ENCODE peak calls at places on chromosome 21, in six cellular contexts. I is CD8-positive, alpha-beta memory T cell; D is frontal cortex; V is heart right ventricle; F is T follicular helper cell; O is germinal center. A is an unnamed sample.

GRCh38 chr21:34639882-34640788 is 25.2 kb upstream of the RCAN1 start:
- DNase-seq in V (no peak), F (no peak), O (no peak), I (no peak), D (no peak), A (no peak)

GRCh38 chr21:43703068-43703880 is 15.7 kb upstream of the PDXK start:
- DNase-seq in V (peak), D (no peak), O (no peak), F (no peak), I (peak), A (no peak)

GRCh38 chr21:43278766-43279577 is 110.2 kb downstream of the CRYAA start:
- DNase-seq in D (no peak), I (no peak), O (no peak), V (no peak), F (no peak), A (no peak)

GRCh38 chr21:31161157-31161556 is 122.9 kb upstream of the KRTAP19-8 start:
- DNase-seq in I (no peak), F (no peak), O (no peak), V (no peak), D (no peak), A (no peak)

GRCh38 chr21:44709426-44710293 is 1.7 kb downstream of the TSPEAR start:
- DNase-seq in D (no peak), V (no peak), F (no peak), I (no peak), O (no peak), A (no peak)

GRCh38 chr21:25002676-25003075 is 604.6 kb downstream of the MRPL39 start:
- DNase-seq in I (no peak), D (no peak), O (no peak), F (no peak), V (no peak), A (no peak)

GRCh38 chr21:34186119-34186719 is 112.8 kb downstream of the MRPS6 start:
- DNase-seq in F (no peak), D (no peak), V (no peak), O (no peak), I (no peak), A (no peak)

GRCh38 chr21:19328954-19329353 is 925.4 kb upstream of the TMPRSS15 start:
- DNase-seq in O (no peak), F (no peak), I (no peak), V (no peak), D (no peak), A (no peak)

GRCh38 chr21:37799193-37800121 is 116.8 kb downstream of the KCNJ6 start:
- DNase-seq in V (no peak), D (no peak), O (no peak), I (no peak), F (no peak), A (no peak)

GRCh38 chr21:14119038-14119437 is 91.7 kb downstream of the LIPI start:
- DNase-seq in O (no peak), F (no peak), I (no peak), V (no peak), D (no peak), A (no peak)

GRCh38 chr21:35053356-35054096 is 4.4 kb upstream of the RUNX1 start:
- DNase-seq in D (no peak), V (no peak), I (no peak), O (no peak), F (no peak), A (no peak)

GRCh38 chr21:38843806-38844479 is 38.2 kb downstream of the ETS2 start:
- DNase-seq in I (no peak), O (no peak), F (no peak), V (no peak), D (no peak), A (no peak)

GRCh38 chr21:19123053-19123452 is 719.5 kb upstream of the TMPRSS15 start:
- DNase-seq in I (no peak), V (no peak), D (no peak), O (no peak), F (no peak), A (no peak)

GRCh38 chr21:45363921-45364463 is 41.0 kb upstream of the COL18A1 start:
- DNase-seq in F (no peak), V (peak), I (no peak), D (peak), O (no peak), A (peak)

GRCh38 chr21:28827422-28827821 is 165.3 kb downstream of the LTN1 start:
- DNase-seq in O (no peak), F (no peak), I (no peak), D (no peak), V (no peak), A (no peak)

GRCh38 chr21:33444499-33444898 is 35.3 kb downstream of the TMEM50B start:
- DNase-seq in I (no peak), F (no peak), V (no peak), O (no peak), D (no peak), A (no peak)

GRCh38 chr21:14923468-14923867 is 141.3 kb downstream of the NRIP1 start:
- DNase-seq in I (no peak), V (no peak), D (no peak), F (no peak), O (no peak), A (no peak)

GRCh38 chr21:15826147-15826780 is 96.5 kb downstream of the USP25 start:
- DNase-seq in O (peak), I (no peak), F (peak), V (peak), D (no peak), A (peak)

GRCh38 chr21:36613064-36613463 is 85.9 kb upstream of the SIM2 start:
- DNase-seq in F (no peak), I (no peak), O (no peak), V (no peak), D (no peak), A (no peak)

GRCh38 chr21:42632336-42632751 is 21.1 kb upstream of the PDE9A start:
- DNase-seq in O (no peak), F (no peak), V (no peak), D (no peak), I (no peak), A (no peak)

GRCh38 chr21:29829514-29830255 is 110.1 kb downstream of the GRIK1 start:
- DNase-seq in O (no peak), D (no peak), I (no peak), V (no peak), F (no peak), A (no peak)

GRCh38 chr21:34956416-34957316 is 92.4 kb downstream of the RUNX1 start:
- DNase-seq in I (no peak), F (no peak), O (no peak), D (no peak), V (no peak), A (no peak)

GRCh38 chr21:44024895-44025353 is 12.8 kb downstream of the TRAPPC10 start:
- DNase-seq in I (no peak), D (no peak), F (no peak), O (no peak), V (peak), A (no peak)

GRCh38 chr21:46028547-46029200 is 47.1 kb downstream of the COL6A1 start:
- DNase-seq in V (no peak), O (no peak), D (no peak), I (no peak), F (no peak), A (no peak)

GRCh38 chr21:42439284-42440186 is 35.8 kb downstream of the UBASH3A start:
- DNase-seq in V (no peak), O (no peak), I (no peak), F (no peak), D (no peak), A (no peak)

GRCh38 chr21:43012596-43012995 is 38.2 kb downstream of the PKNOX1 start:
- DNase-seq in F (no peak), O (no peak), V (no peak), I (no peak), D (no peak), A (no peak)

GRCh38 chr21:34792504-34793089 is 123.8 kb downstream of the CLIC6 start:
- DNase-seq in D (no peak), I (no peak), V (no peak), F (no peak), O (no peak), A (no peak)

GRCh38 chr21:35476616-35477395 is 427.7 kb upstream of the RUNX1 start:
- DNase-seq in I (no peak), O (no peak), F (no peak), V (no peak), D (no peak), A (no peak)

GRCh38 chr21:31180256-31181088 is 142.2 kb upstream of the KRTAP19-8 start:
- DNase-seq in O (peak), I (no peak), V (no peak), F (no peak), D (peak), A (no peak)

GRCh38 chr21:18608226-18608625 is 204.6 kb upstream of the TMPRSS15 start:
- DNase-seq in V (no peak), O (no peak), F (no peak), D (no peak), I (no peak), A (no peak)

GRCh38 chr21:41931041-41931451 is 22.8 kb downstream of the C2CD2 start:
- DNase-seq in D (no peak), I (no peak), F (no peak), O (no peak), V (no peak), A (no peak)

GRCh38 chr21:19609611-19610010 is 1206.0 kb upstream of the TMPRSS15 start:
- DNase-seq in O (no peak), D (no peak), F (no peak), I (no peak), V (no peak), A (no peak)

GRCh38 chr21:42118901-42119300 is 47.8 kb downstream of the UMODL1 start:
- DNase-seq in V (no peak), I (no peak), F (no peak), O (peak), D (no peak), A (no peak)

GRCh38 chr21:32726742-32727477 is 903 bp downstream of the SYNJ1 start:
- DNase-seq in O (peak), F (no peak), I (no peak), D (no peak), V (peak), A (no peak)

GRCh38 chr21:31133243-31133830 is 95.1 kb upstream of the KRTAP19-8 start:
- DNase-seq in O (no peak), D (no peak), V (no peak), F (no peak), I (no peak), A (no peak)

GRCh38 chr21:15221799-15222386 is 157.1 kb upstream of the NRIP1 start:
- DNase-seq in I (no peak), D (no peak), O (no peak), V (peak), F (no peak), A (no peak)

GRCh38 chr21:41897690-41898089 is 18.5 kb upstream of the PRDM15 start:
- DNase-seq in V (no peak), O (no peak), D (no peak), F (no peak), I (no peak), A (no peak)

GRCh38 chr21:31218830-31219608 is 125.0 kb downstream of the TIAM1 start:
- DNase-seq in D (no peak), O (no peak), F (no peak), V (peak), I (no peak), A (no peak)

GRCh38 chr21:41497008-41497407 is 10.9 kb downstream of the TMPRSS2 start:
- DNase-seq in D (no peak), I (no peak), F (no peak), O (no peak), V (no peak), A (no peak)

A was measured in 8988T.